ENCODE peak calls at places on chromosomes 1 and 21, in nine cellular contexts. One of them, this sample, is unnamed.

GRCh38 chr21:41923641-41924342 is 30.0 kb downstream of the C2CD2 start:
- DNase-seq in MM.1S: no peak
- DNase-seq in MCF 10A: no peak
- DNase-seq in cardiac muscle cell: peak; percentile 25
- DNase-seq in GM10248: no peak
- DNase-seq in GM12865: no peak
- DNase-seq in tibial artery: peak; percentile 76
- DNase-seq in astrocyte of the cerebellum: no peak
- DNase-seq in IMR-90: peak; percentile 47
- DNase-seq in this sample: no peak

GRCh38 chr1:13760340-13760739 is 60.4 kb downstream of the PRDM2 start:
- DNase-seq in MM.1S: no peak
- DNase-seq in MCF 10A: no peak
- DNase-seq in cardiac muscle cell: no peak
- DNase-seq in GM10248: no peak
- DNase-seq in GM12865: no peak
- DNase-seq in tibial artery: no peak
- DNase-seq in astrocyte of the cerebellum: no peak
- DNase-seq in IMR-90: no peak
- DNase-seq in this sample: no peak

GRCh38 chr1:182657026-182657425 is 27.4 kb downstream of the RGS8 start:
- DNase-seq in MM.1S: no peak
- DNase-seq in MCF 10A: no peak
- DNase-seq in cardiac muscle cell: no peak
- DNase-seq in GM10248: no peak
- DNase-seq in GM12865: no peak
- DNase-seq in tibial artery: no peak
- DNase-seq in astrocyte of the cerebellum: no peak
- DNase-seq in IMR-90: no peak
- DNase-seq in this sample: no peak

GRCh38 chr1:53086504-53087070 is 24.6 kb downstream of the PODN start:
- DNase-seq in MM.1S: no peak
- DNase-seq in MCF 10A: no peak
- DNase-seq in cardiac muscle cell: no peak
- DNase-seq in GM10248: no peak
- DNase-seq in GM12865: no peak
- DNase-seq in tibial artery: no peak
- DNase-seq in astrocyte of the cerebellum: no peak
- DNase-seq in IMR-90: no peak
- DNase-seq in this sample: no peak

GRCh38 chr1:39672551-39672947 is 642 bp upstream of the NT5C1A start:
- DNase-seq in MM.1S: peak; percentile 32
- DNase-seq in MCF 10A: no peak
- DNase-seq in cardiac muscle cell: peak; percentile 35
- DNase-seq in GM10248: peak; percentile 61
- DNase-seq in GM12865: peak; percentile 49
- DNase-seq in tibial artery: no peak
- DNase-seq in astrocyte of the cerebellum: no peak
- DNase-seq in IMR-90: no peak
- DNase-seq in this sample: no peak

GRCh38 chr21:39047046-39047445 is 136.2 kb downstream of the PSMG1 start:
- DNase-seq in MM.1S: no peak
- DNase-seq in MCF 10A: no peak
- DNase-seq in cardiac muscle cell: no peak
- DNase-seq in GM10248: no peak
- DNase-seq in GM12865: no peak
- DNase-seq in tibial artery: no peak
- DNase-seq in astrocyte of the cerebellum: no peak
- DNase-seq in IMR-90: no peak
- DNase-seq in this sample: no peak

GRCh38 chr1:21027805-21028204 is 148.9 kb downstream of the EIF4G3 start:
- DNase-seq in MM.1S: no peak
- DNase-seq in MCF 10A: no peak
- DNase-seq in cardiac muscle cell: peak; percentile 53
- DNase-seq in GM10248: no peak
- DNase-seq in GM12865: no peak
- DNase-seq in tibial artery: no peak
- DNase-seq in astrocyte of the cerebellum: no peak
- DNase-seq in IMR-90: peak; percentile 37
- DNase-seq in this sample: no peak

GRCh38 chr1:232273071-232273470 is 356.9 kb downstream of the SIPA1L2 start:
- DNase-seq in MM.1S: no peak
- DNase-seq in MCF 10A: no peak
- DNase-seq in cardiac muscle cell: peak; percentile 45
- DNase-seq in GM10248: no peak
- DNase-seq in GM12865: no peak
- DNase-seq in tibial artery: no peak
- DNase-seq in astrocyte of the cerebellum: no peak
- DNase-seq in IMR-90: peak; percentile 13
- DNase-seq in this sample: no peak

GRCh38 chr1:37949524-37950152 is 2.8 kb upstream of the INPP5B start:
- DNase-seq in MM.1S: no peak
- DNase-seq in MCF 10A: no peak
- DNase-seq in cardiac muscle cell: no peak
- DNase-seq in GM10248: no peak
- DNase-seq in GM12865: no peak
- DNase-seq in tibial artery: peak; percentile 48
- DNase-seq in astrocyte of the cerebellum: no peak
- DNase-seq in IMR-90: no peak
- DNase-seq in this sample: no peak

DNA sequence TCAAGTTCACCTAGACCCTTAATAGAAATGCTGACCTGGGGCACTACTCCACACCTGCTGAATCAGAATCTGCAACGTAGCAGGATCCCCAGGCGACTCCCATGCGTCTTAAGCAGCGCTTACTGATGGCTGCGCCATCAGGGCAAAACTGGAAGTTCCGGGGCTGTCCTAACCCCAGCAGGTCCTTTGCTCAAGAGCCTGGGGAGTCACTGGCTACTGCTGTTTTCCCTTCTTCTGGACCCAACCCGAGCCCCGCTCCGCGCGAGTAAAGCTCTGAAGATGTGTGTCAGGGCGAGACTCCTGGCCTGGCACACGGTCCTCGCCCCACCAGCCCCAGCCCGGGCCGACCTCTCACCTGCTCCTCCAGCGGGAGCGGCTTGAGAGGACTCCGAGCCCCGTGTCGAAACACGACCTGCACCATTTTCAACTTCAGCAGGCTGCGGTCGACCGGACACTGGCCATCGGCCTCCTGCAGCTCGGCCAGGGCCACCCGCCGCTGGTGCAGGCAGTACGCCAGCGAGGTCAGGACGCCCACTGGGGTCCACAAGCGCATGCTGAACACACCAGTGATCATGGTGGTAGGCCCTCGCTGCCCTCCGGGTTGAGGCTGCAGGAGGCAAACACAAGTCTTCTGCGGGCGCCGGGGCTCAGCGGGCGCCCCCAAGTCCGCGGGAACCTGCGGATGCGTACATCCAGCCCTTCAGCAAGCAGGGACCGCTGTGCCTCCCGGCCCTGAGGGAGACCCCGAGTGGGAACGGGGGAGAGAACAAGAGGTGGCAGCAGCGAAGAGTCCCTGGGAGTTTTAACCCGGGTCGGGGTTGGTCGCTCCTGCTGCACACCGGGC is 627 bp downstream of the ACP6 start:
- DNase-seq in MM.1S: peak; percentile 96
- DNase-seq in MCF 10A: peak; percentile 74
- DNase-seq in cardiac muscle cell: peak; percentile 51
- DNase-seq in GM10248: peak; percentile 47
- DNase-seq in GM12865: peak; percentile 69
- DNase-seq in tibial artery: peak; percentile 77
- DNase-seq in astrocyte of the cerebellum: no peak
- DNase-seq in IMR-90: peak; percentile 47
- DNase-seq in this sample: peak; percentile 83
- TF ChIP-seq CTCF in MM.1S: no peak
- TF ChIP-seq CTCF in MCF 10A: no peak
- TF ChIP-seq CTCF in cardiac muscle cell: no peak
- TF ChIP-seq CTCF in GM10248: no peak
- TF ChIP-seq CTCF in GM12865: no peak
- TF ChIP-seq CTCF in tibial artery: no peak
- TF ChIP-seq CTCF in astrocyte of the cerebellum: no peak
- TF ChIP-seq CTCF in IMR-90: no peak
- TF ChIP-seq CTCF in this sample: no peak

GRCh38 chr21:44485796-44486195 is 30.5 kb downstream of the LRRC3 start:
- DNase-seq in MM.1S: no peak
- DNase-seq in MCF 10A: no peak
- DNase-seq in cardiac muscle cell: no peak
- DNase-seq in GM10248: no peak
- DNase-seq in GM12865: no peak
- DNase-seq in tibial artery: no peak
- DNase-seq in astrocyte of the cerebellum: no peak
- DNase-seq in IMR-90: no peak
- DNase-seq in this sample: no peak

GRCh38 chr21:44489962-44490361 is 34.7 kb downstream of the LRRC3 start:
- DNase-seq in MM.1S: no peak
- DNase-seq in MCF 10A: no peak
- DNase-seq in cardiac muscle cell: no peak
- DNase-seq in GM10248: no peak
- DNase-seq in GM12865: no peak
- DNase-seq in tibial artery: no peak
- DNase-seq in astrocyte of the cerebellum: no peak
- DNase-seq in IMR-90: no peak
- DNase-seq in this sample: no peak

GRCh38 chr21:44486302-44486701 is 31.0 kb downstream of the LRRC3 start:
- DNase-seq in MM.1S: no peak
- DNase-seq in MCF 10A: no peak
- DNase-seq in cardiac muscle cell: no peak
- DNase-seq in GM10248: no peak
- DNase-seq in GM12865: no peak
- DNase-seq in tibial artery: no peak
- DNase-seq in astrocyte of the cerebellum: no peak
- DNase-seq in IMR-90: no peak
- DNase-seq in this sample: no peak

GRCh38 chr21:44485254-44485793 is 30.0 kb downstream of the LRRC3 start:
- DNase-seq in MM.1S: no peak
- DNase-seq in MCF 10A: no peak
- DNase-seq in cardiac muscle cell: no peak
- DNase-seq in GM10248: no peak
- DNase-seq in GM12865: no peak
- DNase-seq in tibial artery: no peak
- DNase-seq in astrocyte of the cerebellum: no peak
- DNase-seq in IMR-90: peak; percentile 8
- DNase-seq in this sample: no peak

GRCh38 chr21:44487831-44488230 is 32.5 kb downstream of the LRRC3 start:
- DNase-seq in MM.1S: no peak
- DNase-seq in MCF 10A: peak; percentile 24
- DNase-seq in cardiac muscle cell: no peak
- DNase-seq in GM10248: no peak
- DNase-seq in GM12865: peak; percentile 49
- DNase-seq in tibial artery: no peak
- DNase-seq in astrocyte of the cerebellum: no peak
- DNase-seq in IMR-90: peak; percentile 19
- DNase-seq in this sample: peak; percentile 65
- TF ChIP-seq CTCF in MM.1S: peak; percentile 60
- TF ChIP-seq CTCF in MCF 10A: peak; percentile 37
- TF ChIP-seq CTCF in cardiac muscle cell: peak; percentile 50
- TF ChIP-seq CTCF in GM10248: peak; percentile 15
- TF ChIP-seq CTCF in GM12865: peak; percentile 46
- TF ChIP-seq CTCF in tibial artery: no peak
- TF ChIP-seq CTCF in astrocyte of the cerebellum: peak; percentile 37
- TF ChIP-seq CTCF in IMR-90: peak; percentile 52
- TF ChIP-seq CTCF in this sample: peak; percentile 79

GRCh38 chr21:43268804-43269186 is 100.0 kb downstream of the CRYAA start:
- DNase-seq in MM.1S: no peak
- DNase-seq in MCF 10A: no peak
- DNase-seq in cardiac muscle cell: no peak
- DNase-seq in GM10248: no peak
- DNase-seq in GM12865: no peak
- DNase-seq in tibial artery: no peak
- DNase-seq in astrocyte of the cerebellum: no peak
- DNase-seq in IMR-90: no peak
- DNase-seq in this sample: no peak

GRCh38 chr21:43269981-43270670 is 101.3 kb downstream of the CRYAA start:
- DNase-seq in MM.1S: no peak
- DNase-seq in MCF 10A: no peak
- DNase-seq in cardiac muscle cell: no peak
- DNase-seq in GM10248: no peak
- DNase-seq in GM12865: no peak
- DNase-seq in tibial artery: no peak
- DNase-seq in astrocyte of the cerebellum: no peak
- DNase-seq in IMR-90: no peak
- DNase-seq in this sample: no peak

GRCh38 chr21:43268086-43268803 is 99.4 kb downstream of the CRYAA start:
- DNase-seq in MM.1S: no peak
- DNase-seq in MCF 10A: no peak
- DNase-seq in cardiac muscle cell: no peak
- DNase-seq in GM10248: no peak
- DNase-seq in GM12865: no peak
- DNase-seq in tibial artery: no peak
- DNase-seq in astrocyte of the cerebellum: no peak
- DNase-seq in IMR-90: no peak
- DNase-seq in this sample: no peak

GRCh38 chr21:43270800-43271261 is 102.0 kb downstream of the CRYAA start:
- DNase-seq in MM.1S: no peak
- DNase-seq in MCF 10A: no peak
- DNase-seq in cardiac muscle cell: peak; percentile 10
- DNase-seq in GM10248: no peak
- DNase-seq in GM12865: no peak
- DNase-seq in tibial artery: no peak
- DNase-seq in astrocyte of the cerebellum: no peak
- DNase-seq in IMR-90: no peak
- DNase-seq in this sample: no peak

DNA sequence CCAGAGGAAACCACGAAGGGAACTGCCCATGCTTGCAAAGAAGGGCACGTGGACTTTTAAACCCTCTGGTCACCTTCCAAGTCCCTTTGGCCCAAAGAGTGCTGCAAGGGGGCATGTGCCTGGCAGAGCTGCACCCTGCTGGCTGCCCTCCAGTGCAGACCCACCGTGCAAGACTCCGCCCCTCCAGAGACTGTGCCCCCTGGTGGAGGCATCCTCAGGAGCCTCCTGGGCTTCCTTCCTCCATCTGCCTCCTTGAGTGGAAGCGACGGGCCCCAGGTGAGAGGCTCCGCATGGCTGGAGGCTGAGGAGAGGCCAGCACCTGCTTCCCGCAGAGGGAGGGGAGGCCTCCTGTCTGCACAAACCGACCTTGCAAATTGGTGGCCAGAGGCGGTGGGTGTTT is 100.7 kb downstream of the CRYAA start:
- DNase-seq in MM.1S: no peak
- DNase-seq in MCF 10A: peak; percentile 30
- DNase-seq in cardiac muscle cell: no peak
- DNase-seq in GM10248: peak; percentile 66
- DNase-seq in GM12865: peak; percentile 52
- DNase-seq in tibial artery: no peak
- DNase-seq in astrocyte of the cerebellum: no peak
- DNase-seq in IMR-90: no peak
- DNase-seq in this sample: peak; percentile 23
- TF ChIP-seq CTCF in MM.1S: peak; percentile 49
- TF ChIP-seq CTCF in MCF 10A: no peak
- TF ChIP-seq CTCF in cardiac muscle cell: peak; percentile 38
- TF ChIP-seq CTCF in GM10248: peak; percentile 22
- TF ChIP-seq CTCF in GM12865: peak; percentile 55
- TF ChIP-seq CTCF in tibial artery: no peak
- TF ChIP-seq CTCF in astrocyte of the cerebellum: peak; percentile 26
- TF ChIP-seq CTCF in IMR-90: peak; percentile 7
- TF ChIP-seq CTCF in this sample: peak; percentile 53

DNA sequence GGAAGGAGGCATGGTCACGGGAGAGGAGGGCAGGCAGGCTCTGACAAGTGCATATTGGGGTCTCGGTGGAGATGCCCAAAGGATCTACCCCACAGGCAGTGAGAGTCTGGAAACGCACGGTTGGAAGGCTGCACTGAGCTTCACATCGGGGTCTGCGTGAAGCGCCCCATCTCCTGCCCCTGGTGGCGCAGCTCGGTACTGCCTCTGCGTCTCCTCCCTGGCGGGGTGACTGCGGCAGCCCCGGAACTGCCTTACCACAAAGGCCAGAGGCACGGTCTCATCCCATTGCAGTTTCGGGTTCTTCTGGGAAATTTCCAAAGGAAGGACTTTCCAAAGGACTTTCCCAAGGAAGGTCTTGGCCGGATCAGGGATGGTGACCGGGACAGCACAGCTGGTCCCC is 69.2 kb upstream of the AJAP1 start:
- DNase-seq in MM.1S: peak; percentile 31
- DNase-seq in MCF 10A: no peak
- DNase-seq in cardiac muscle cell: no peak
- DNase-seq in GM10248: peak; percentile 59
- DNase-seq in GM12865: peak; percentile 33
- DNase-seq in tibial artery: peak; percentile 34
- DNase-seq in astrocyte of the cerebellum: no peak
- DNase-seq in IMR-90: no peak
- DNase-seq in this sample: peak; percentile 17
- TF ChIP-seq CTCF in MM.1S: peak; percentile 65
- TF ChIP-seq CTCF in MCF 10A: peak; percentile 12
- TF ChIP-seq CTCF in cardiac muscle cell: no peak
- TF ChIP-seq CTCF in GM10248: peak; percentile 32
- TF ChIP-seq CTCF in GM12865: peak; percentile 85
- TF ChIP-seq CTCF in tibial artery: no peak
- TF ChIP-seq CTCF in astrocyte of the cerebellum: no peak
- TF ChIP-seq CTCF in IMR-90: no peak
- TF ChIP-seq CTCF in this sample: peak; percentile 55